ENCODE peak calls at places on chromosomes 5 and 9, in seven cellular contexts. T, U, C, B, N, F and X are unnamed samples.

GRCh38 chr9:117413346-117414219 is 1.3 kb downstream of the ASTN2 start:
- DNase-seq in T (no peak), U (no peak), C (no peak), B (no peak), N (no peak), F (no peak), X (peak; percentile 32)

GRCh38 chr5:37640088-37640487 is 199.8 kb downstream of the GDNF start:
- DNase-seq in T (no peak), U (no peak), C (no peak), B (no peak), N (no peak), F (no peak), X (no peak)

GRCh38 chr9:35618854-35619799 is 914 bp upstream of the CD72 start:
- DNase-seq in T (peak; percentile 63), U (no peak), C (no peak), B (no peak), N (no peak), F (peak; percentile 20), X (no peak)

GRCh38 chr9:134386951-134387831 is 60.9 kb downstream of the RXRA start:
- DNase-seq in T (no peak), U (no peak), C (no peak), B (no peak), N (no peak), F (peak; percentile 20), X (no peak)

GRCh38 chr5:172846677-172847076 is 12.6 kb downstream of the ERGIC1 start:
- DNase-seq in T (no peak), U (no peak), C (no peak), B (no peak), N (no peak), F (no peak), X (no peak)

GRCh38 chr5:59838067-59838466 is 55.5 kb downstream of the PDE4D start:
- DNase-seq in T (no peak), U (no peak), C (no peak), B (no peak), N (no peak), F (no peak), X (no peak)

GRCh38 chr5:149924481-149924880 is 20.1 kb downstream of the PDE6A start:
- DNase-seq in T (no peak), U (no peak), C (no peak), B (no peak), N (no peak), F (peak; percentile 87), X (no peak)

GRCh38 chr5:157217289-157218024 is 36.8 kb downstream of the ITK start:
- DNase-seq in T (no peak), U (no peak), C (no peak), B (no peak), N (no peak), F (no peak), X (no peak)

GRCh38 chr9:127136081-127136879 is 13.8 kb upstream of the ANGPTL2 start:
- DNase-seq in T (no peak), U (no peak), C (peak; percentile 46), B (no peak), N (no peak), F (no peak), X (no peak)

GRCh38 chr5:173592050-173592669 is 24.3 kb downstream of the BOD1 start:
- DNase-seq in T (no peak), U (no peak), C (no peak), B (peak; percentile 37), N (no peak), F (no peak), X (no peak)

GRCh38 chr5:87151547-87151946 is 116.1 kb upstream of the RASA1 start:
- DNase-seq in T (no peak), U (no peak), C (no peak), B (peak; percentile 93), N (no peak), F (peak; percentile 83), X (no peak)

GRCh38 chr5:157339409-157339808 is 73.5 kb downstream of the CYFIP2 start:
- DNase-seq in T (no peak), U (no peak), C (no peak), B (no peak), N (no peak), F (no peak), X (no peak)

GRCh38 chr9:23538060-23538387 is 288.0 kb downstream of the ELAVL2 start:
- DNase-seq in T (no peak), U (no peak), C (no peak), B (no peak), N (no peak), F (no peak), X (no peak)

GRCh38 chr9:18478517-18479361 is 4.8 kb downstream of the ADAMTSL1 start:
- DNase-seq in T (no peak), U (no peak), C (no peak), B (peak; percentile 61), N (no peak), F (peak; percentile 38), X (no peak)

GRCh38 chr9:113633782-113634596 is 170.5 kb downstream of the RGS3 start:
- DNase-seq in T (no peak), U (no peak), C (peak; percentile 39), B (no peak), N (no peak), F (no peak), X (no peak)

GRCh38 chr9:105921057-105921721 is 226.8 kb downstream of the TMEM38B start:
- DNase-seq in T (no peak), U (no peak), C (no peak), B (no peak), N (no peak), F (no peak), X (no peak)

GRCh38 chr5:56814963-56815656 is at the start of gene MAP3K1:
- DNase-seq in T (no peak), U (peak; percentile 84), C (peak; percentile 95), B (peak; percentile 68), N (peak; percentile 85), F (peak; percentile 63), X (peak; percentile 52)

GRCh38 chr9:100577776-100578448 is at the start of gene CAVIN4:
- DNase-seq in T (no peak), U (no peak), C (no peak), B (peak; percentile 48), N (no peak), F (peak; percentile 27), X (no peak)

GRCh38 chr9:22005700-22006605 is 3.2 kb downstream of the CDKN2B start:
- DNase-seq in T (no peak), U (no peak), C (peak; percentile 52), B (no peak), N (no peak), F (peak; percentile 31), X (no peak)

GRCh38 chr5:73733219-73733618 is 107.2 kb downstream of the ARHGEF28 start:
- DNase-seq in T (no peak), U (no peak), C (no peak), B (peak; percentile 43), N (no peak), F (no peak), X (no peak)

GRCh38 chr9:35070823-35071813 is 1.3 kb downstream of the VCP start:
- DNase-seq in T (no peak), U (no peak), C (no peak), B (peak; percentile 62), N (no peak), F (peak; percentile 14), X (no peak)

GRCh38 chr5:174531782-174532191 is 192.6 kb upstream of the MSX2 start:
- DNase-seq in T (no peak), U (no peak), C (no peak), B (no peak), N (no peak), F (no peak), X (no peak)

GRCh38 chr9:1332161-1332560 is 282.0 kb downstream of the DMRT2 start:
- DNase-seq in T (no peak), U (no peak), C (no peak), B (peak; percentile 1), N (no peak), F (no peak), X (no peak)

GRCh38 chr9:1331546-1331945 is 281.4 kb downstream of the DMRT2 start:
- DNase-seq in T (no peak), U (no peak), C (no peak), B (no peak), N (no peak), F (no peak), X (no peak)

GRCh38 chr9:1335174-1335573 is 285.0 kb downstream of the DMRT2 start:
- DNase-seq in T (no peak), U (no peak), C (no peak), B (no peak), N (no peak), F (no peak), X (no peak)

GRCh38 chr9:1337169-1337568 is 287.0 kb downstream of the DMRT2 start:
- DNase-seq in T (no peak), U (no peak), C (no peak), B (no peak), N (no peak), F (peak; percentile 5), X (no peak)
- TF ChIP-seq CTCF in T (no peak), U (no peak), C (no peak), B (no peak), N (no peak), F (peak; percentile 2), X (no peak)

DNA sequence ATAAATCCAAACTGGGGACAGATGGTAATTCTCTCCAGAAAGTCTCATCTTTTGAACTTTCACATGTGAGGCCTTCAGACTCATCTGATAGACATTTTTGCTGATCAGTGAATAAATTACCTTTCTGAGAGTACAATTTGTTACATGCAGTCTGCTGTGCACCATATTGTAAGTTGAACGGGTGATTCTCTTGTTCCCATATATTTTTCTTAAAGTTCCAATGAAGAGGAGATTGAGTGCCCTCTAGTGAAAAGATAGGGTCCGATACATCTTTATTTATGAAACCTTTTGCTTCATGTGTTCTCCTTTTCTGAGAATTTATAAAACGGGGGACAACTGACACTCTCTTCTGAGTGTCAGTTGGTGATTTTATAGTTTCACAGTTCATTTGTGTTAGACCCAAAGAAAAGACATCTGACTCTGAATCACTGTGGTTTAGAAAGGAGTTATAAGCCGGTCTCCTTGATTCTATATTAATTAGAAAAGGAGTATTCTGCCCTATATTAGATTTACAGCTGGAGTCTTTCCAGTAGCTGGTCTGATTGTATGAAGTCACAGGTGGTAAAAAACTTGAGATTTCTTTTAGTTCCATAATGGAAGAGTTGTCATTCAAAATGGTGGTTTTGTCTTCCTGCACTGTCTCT is 30.4 kb downstream of the GNG10 start:
- DNase-seq in T (no peak), U (no peak), C (no peak), B (peak; percentile 64), N (no peak), F (peak; percentile 49), X (no peak)
- TF ChIP-seq CTCF in T (no peak), U (no peak), C (peak; percentile 38), B (peak; percentile 37), N (peak; percentile 19), F (peak; percentile 43), X (peak; percentile 49)

GRCh38 chr5:126846344-126846743 is 69.4 kb downstream of the LMNB1 start:
- DNase-seq in T (no peak), U (no peak), C (no peak), B (peak; percentile 64), N (no peak), F (peak; percentile 45), X (no peak)
- TF ChIP-seq CTCF in T (no peak), U (no peak), C (no peak), B (peak; percentile 20), N (no peak), F (peak; percentile 27), X (no peak)

DNA sequence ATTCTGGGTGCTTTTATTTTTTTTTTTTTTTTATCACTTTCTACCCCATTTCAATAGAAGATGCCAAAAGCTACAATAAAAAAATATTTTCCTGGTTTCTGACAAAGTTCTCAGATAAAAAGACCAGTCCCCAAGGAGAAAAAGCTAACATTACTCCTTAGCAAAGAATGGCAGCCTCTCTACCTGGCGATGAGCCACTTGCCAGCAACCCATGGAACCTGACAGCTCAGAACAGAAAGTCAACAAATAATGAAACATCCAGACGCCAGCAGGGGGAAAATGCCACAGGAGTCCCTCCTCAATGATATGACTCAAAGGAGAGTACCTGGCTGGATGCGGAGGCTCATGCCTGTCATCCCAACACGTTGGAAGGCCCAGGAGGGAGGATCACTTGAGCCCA is 123.2 kb downstream of the MYO10 start:
- DNase-seq in T (no peak), U (no peak), C (no peak), B (peak; percentile 86), N (peak; percentile 54), F (no peak), X (no peak)
- TF ChIP-seq CTCF in T (no peak), U (no peak), C (no peak), B (peak; percentile 27), N (no peak), F (no peak), X (no peak)